ENCODE peak calls at places on chromosome 16, in eight cellular contexts. Q, V, H, O, L, K, M and S are unnamed samples.

GRCh38 chr16:87316923-87317765 is at the start of gene C16orf95:
- DNase-seq in V (peak), K (peak), O (peak), M (peak), H (peak), Q (peak), L (peak), S (peak)

GRCh38 chr16:8901318-8901861 is 19.2 kb downstream of the LITAFD start:
- DNase-seq in V (no peak), L (no peak), O (no peak), M (no peak), K (no peak), Q (no peak), H (no peak), S (no peak)

GRCh38 chr16:5302372-5303114 is 204.9 kb upstream of the EEF2KMT start:
- DNase-seq in V (no peak), Q (no peak), M (no peak), L (no peak), O (no peak), H (no peak), K (no peak), S (no peak)

GRCh38 chr16:66714062-66714461 is 17.5 kb upstream of the CMTM4 start:
- DNase-seq in L (no peak), Q (no peak), M (no peak), O (no peak), H (no peak), K (no peak), V (no peak), S (no peak)

GRCh38 chr16:72769876-72770275 is 278.1 kb downstream of the ZFHX3 start:
- DNase-seq in M (no peak), O (no peak), L (no peak), V (no peak), Q (no peak), H (no peak), K (no peak), S (no peak)

GRCh38 chr16:84986102-84986501 is 25.2 kb downstream of the ZDHHC7 start:
- DNase-seq in L (no peak), V (no peak), Q (no peak), K (no peak), M (no peak), O (no peak), H (no peak), S (no peak)

GRCh38 chr16:58461056-58461455 is 38.9 kb upstream of the NDRG4 start:
- DNase-seq in V (no peak), H (no peak), K (no peak), M (no peak), Q (no peak), L (no peak), O (no peak), S (no peak)

GRCh38 chr16:88343276-88343791 is 39.4 kb upstream of the ZNF469 start:
- DNase-seq in Q (no peak), H (no peak), K (no peak), V (no peak), O (no peak), M (no peak), L (no peak), S (no peak)

GRCh38 chr16:56450275-56450889 is 750 bp downstream of the NUDT21 start:
- DNase-seq in L (no peak), H (peak), Q (peak), K (no peak), M (no peak), O (peak), V (peak), S (no peak)

GRCh38 chr16:30005341-30006094 is 5.3 kb downstream of the DOC2A start:
- DNase-seq in Q (peak), O (peak), L (peak), H (peak), V (peak), M (no peak), K (peak), S (no peak)

GRCh38 chr16:76970087-76970744 is 220.8 kb upstream of the MON1B start:
- DNase-seq in V (no peak), M (no peak), L (no peak), O (peak), Q (peak), K (peak), H (no peak), S (no peak)

GRCh38 chr16:31351937-31352315 is 3.0 kb upstream of the ITGAX start:
- DNase-seq in V (no peak), K (no peak), O (no peak), H (no peak), M (peak), L (no peak), Q (no peak), S (no peak)

GRCh38 chr16:73572135-73572534 is 524.2 kb upstream of the ZFHX3 start:
- DNase-seq in K (no peak), V (no peak), H (peak), M (peak), O (no peak), Q (peak), L (peak), S (no peak)

GRCh38 chr16:2835638-2836493 is 5.8 kb downstream of the ZG16B start:
- DNase-seq in Q (peak), M (peak), O (peak), L (no peak), K (peak), H (peak), V (peak), S (peak)

GRCh38 chr16:79449067-79449466 is 151.5 kb downstream of the MAF start:
- DNase-seq in V (no peak), Q (no peak), M (no peak), O (no peak), K (no peak), L (no peak), H (no peak), S (no peak)

GRCh38 chr16:25106567-25107465 is 4.7 kb upstream of the LCMT1 start:
- DNase-seq in V (peak), H (peak), Q (peak), O (peak), K (peak), L (peak), M (peak), S (no peak)

GRCh38 chr16:73956592-73957495 is 339.8 kb upstream of the PSMD7 start:
- DNase-seq in H (peak), M (peak), V (peak), Q (peak), L (peak), O (peak), K (peak), S (peak)

GRCh38 chr16:79767597-79768280 is 167.2 kb upstream of the MAF start:
- DNase-seq in K (no peak), M (no peak), H (peak), Q (peak), L (no peak), O (peak), V (no peak), S (no peak)

GRCh38 chr16:47136101-47136820 is 7.5 kb downstream of the NETO2 start:
- DNase-seq in H (no peak), M (no peak), K (no peak), O (peak), V (peak), Q (peak), L (no peak), S (no peak)

GRCh38 chr16:49012961-49013726 is 268.5 kb downstream of the CBLN1 start:
- DNase-seq in V (no peak), H (no peak), M (peak), K (no peak), Q (no peak), L (no peak), O (no peak), S (no peak)

GRCh38 chr16:55497558-55497957 is 11.3 kb upstream of the LPCAT2 start:
- DNase-seq in H (no peak), Q (no peak), M (no peak), O (no peak), L (no peak), K (no peak), V (no peak), S (no peak)

GRCh38 chr16:28210979-28211505 is 723 bp downstream of the XPO6 start:
- DNase-seq in H (peak), V (peak), M (peak), L (peak), O (peak), Q (peak), K (peak), S (no peak)

GRCh38 chr16:13923703-13924298 is 3.8 kb downstream of the ERCC4 start:
- DNase-seq in H (peak), Q (peak), K (peak), V (peak), M (no peak), O (peak), L (no peak), S (no peak)

GRCh38 chr16:10871157-10871991 is 5.6 kb upstream of the CIITA start:
- DNase-seq in H (peak), V (peak), Q (peak), L (no peak), M (peak), O (peak), K (no peak), S (peak)

GRCh38 chr16:86048882-86049585 is 150.1 kb downstream of the IRF8 start:
- DNase-seq in O (no peak), H (no peak), Q (no peak), M (no peak), K (no peak), V (no peak), L (no peak), S (no peak)

GRCh38 chr16:71421911-71422310 is 19.9 kb downstream of the TLE7 start:
- DNase-seq in K (peak), Q (no peak), M (no peak), V (no peak), H (no peak), O (no peak), L (peak), S (no peak)

GRCh38 chr16:617855-618254 is 12.9 kb upstream of the WFIKKN1 start:
- DNase-seq in M (no peak), Q (no peak), V (no peak), K (no peak), O (no peak), H (no peak), L (no peak), S (no peak)

GRCh38 chr16:4679156-4679853 is 14.1 kb upstream of the NUDT16L1 start:
- DNase-seq in Q (no peak), V (no peak), H (no peak), M (peak), L (no peak), K (no peak), O (no peak), S (no peak)

GRCh38 chr16:30054959-30055553 is 10.5 kb upstream of the ALDOA start:
- DNase-seq in M (no peak), Q (peak), V (no peak), O (no peak), L (peak), H (no peak), K (peak), S (no peak)

GRCh38 chr16:49592507-49593422 is 219.2 kb downstream of the C16orf78 start:
- DNase-seq in H (peak), M (no peak), V (peak), O (peak), K (peak), Q (peak), L (peak), S (no peak)

GRCh38 chr16:50550035-50550434 is 1.8 kb downstream of the NKD1 start:
- DNase-seq in M (no peak), K (no peak), L (no peak), V (no peak), O (no peak), H (no peak), Q (no peak), S (no peak)

GRCh38 chr16:66026211-66026610 is 340.3 kb upstream of the CDH5 start:
- DNase-seq in Q (no peak), H (peak), L (peak), M (no peak), O (peak), V (no peak), K (no peak), S (no peak)

GRCh38 chr16:74607967-74608356 is 1.0 kb upstream of the GLG1 start:
- DNase-seq in Q (peak), K (no peak), V (peak), L (peak), O (no peak), M (no peak), H (peak), S (no peak)

GRCh38 chr16:80594756-80595155 is 54.0 kb downstream of the DYNLRB2 start:
- DNase-seq in O (no peak), V (peak), H (peak), M (no peak), L (no peak), Q (peak), K (no peak), S (no peak)

GRCh38 chr16:47017636-47018035 is 44.2 kb upstream of the DNAJA2 start:
- DNase-seq in M (no peak), K (no peak), Q (no peak), L (no peak), H (no peak), V (no peak), O (no peak), S (no peak)

GRCh38 chr16:49932943-49933342 is 77.0 kb upstream of the ZNF423 start:
- DNase-seq in V (peak), L (no peak), K (no peak), O (peak), M (no peak), H (peak), Q (peak), S (no peak)

GRCh38 chr16:26709175-26709574 is 357.6 kb upstream of the C16orf82 start:
- DNase-seq in O (no peak), V (no peak), L (no peak), M (no peak), H (no peak), K (no peak), Q (no peak), S (no peak)

GRCh38 chr16:26705346-26705745 is 361.4 kb upstream of the C16orf82 start:
- DNase-seq in O (no peak), K (no peak), Q (no peak), V (no peak), M (no peak), H (no peak), L (no peak), S (no peak)

GRCh38 chr16:26715969-26716368 is 350.8 kb upstream of the C16orf82 start:
- DNase-seq in L (no peak), H (no peak), V (no peak), O (no peak), K (no peak), Q (no peak), M (no peak), S (no peak)

GRCh38 chr16:26709754-26710153 is 357.0 kb upstream of the C16orf82 start:
- DNase-seq in L (no peak), K (no peak), Q (no peak), H (no peak), O (no peak), V (no peak), M (no peak), S (no peak)

GRCh38 chr16:26710475-26710874 is 356.3 kb upstream of the C16orf82 start:
- DNase-seq in K (no peak), L (no peak), M (no peak), Q (no peak), O (no peak), V (no peak), H (no peak), S (no peak)
- TF ChIP-seq CTCF in K (no peak), L (no peak), M (no peak), Q (no peak), O (no peak), V (no peak), H (no peak), S (no peak)

DNA sequence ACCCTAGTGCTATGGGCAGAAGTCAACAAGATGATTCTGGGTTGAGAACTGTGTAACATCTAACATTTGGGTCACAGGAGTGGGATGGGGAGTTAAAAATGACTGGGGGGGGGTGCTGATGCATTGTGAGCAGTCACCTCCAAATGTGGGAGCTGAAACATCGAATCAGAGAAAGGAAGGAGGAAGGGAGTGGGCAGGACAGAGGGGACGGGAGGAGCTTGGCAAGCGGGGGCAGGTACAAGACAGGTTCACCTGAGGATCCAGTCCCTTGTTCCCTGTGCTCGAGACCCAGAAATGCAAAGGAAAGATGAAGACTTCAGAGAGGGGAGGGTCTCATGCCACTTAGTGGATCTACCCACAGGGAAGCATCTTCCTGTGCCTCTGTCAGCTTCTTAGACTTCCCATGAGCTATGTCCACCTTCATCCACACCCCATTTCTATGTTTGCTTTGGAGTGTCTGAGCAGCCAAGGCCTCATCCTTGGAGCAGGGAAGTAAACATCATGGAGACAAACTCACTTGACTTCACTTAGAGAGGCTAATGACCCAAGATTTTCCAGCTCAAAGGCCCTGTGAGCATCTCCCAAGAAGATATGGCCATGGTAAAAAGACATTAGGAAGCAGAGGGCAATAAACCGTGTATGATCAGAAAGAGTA is 20.5 kb downstream of the SMPD3 start:
- DNase-seq in O (no peak), H (no peak), L (no peak), Q (no peak), K (no peak), M (no peak), V (no peak), S (no peak)
- TF ChIP-seq CTCF in O (no peak), H (no peak), L (no peak), Q (no peak), K (no peak), M (no peak), V (no peak), S (no peak)

DNA sequence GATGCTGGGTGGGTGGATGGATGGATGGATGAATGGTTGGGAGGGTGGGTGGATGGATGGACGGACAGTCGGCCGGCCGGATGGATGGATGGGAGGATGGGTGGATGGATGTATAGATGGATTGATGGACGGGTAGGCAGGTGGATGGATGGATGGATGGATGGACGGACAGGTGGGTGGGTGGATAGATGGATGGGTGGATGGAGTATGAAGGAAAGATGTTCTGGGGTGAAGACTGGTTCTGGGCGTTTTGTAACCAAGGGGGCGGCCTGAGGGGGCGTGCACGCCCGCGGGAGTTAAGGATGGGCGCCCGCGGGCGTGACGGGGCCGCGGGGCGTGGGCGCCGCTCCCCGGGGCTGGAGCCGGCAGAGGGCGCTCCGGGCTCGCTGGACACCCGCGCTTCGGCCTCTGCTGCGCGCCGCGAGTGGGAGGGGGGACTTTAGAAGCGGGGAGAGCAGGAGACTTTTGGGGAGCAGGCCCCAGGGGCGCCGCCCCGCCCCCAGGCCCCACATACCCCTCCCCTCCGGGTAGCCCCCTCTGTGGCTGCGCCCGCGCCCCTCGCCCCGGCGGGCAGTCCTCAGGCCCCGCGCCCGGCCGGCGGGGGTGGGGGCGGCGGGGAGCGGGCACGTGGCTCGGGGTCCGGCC is at the start of gene NECAB2:
- DNase-seq in Q (peak), V (peak), K (peak), M (no peak), H (peak), L (peak), O (peak), S (no peak)
- TF ChIP-seq CTCF in Q (peak), V (peak), K (peak), M (peak), H (peak), L (peak), O (peak), S (peak)

DNA sequence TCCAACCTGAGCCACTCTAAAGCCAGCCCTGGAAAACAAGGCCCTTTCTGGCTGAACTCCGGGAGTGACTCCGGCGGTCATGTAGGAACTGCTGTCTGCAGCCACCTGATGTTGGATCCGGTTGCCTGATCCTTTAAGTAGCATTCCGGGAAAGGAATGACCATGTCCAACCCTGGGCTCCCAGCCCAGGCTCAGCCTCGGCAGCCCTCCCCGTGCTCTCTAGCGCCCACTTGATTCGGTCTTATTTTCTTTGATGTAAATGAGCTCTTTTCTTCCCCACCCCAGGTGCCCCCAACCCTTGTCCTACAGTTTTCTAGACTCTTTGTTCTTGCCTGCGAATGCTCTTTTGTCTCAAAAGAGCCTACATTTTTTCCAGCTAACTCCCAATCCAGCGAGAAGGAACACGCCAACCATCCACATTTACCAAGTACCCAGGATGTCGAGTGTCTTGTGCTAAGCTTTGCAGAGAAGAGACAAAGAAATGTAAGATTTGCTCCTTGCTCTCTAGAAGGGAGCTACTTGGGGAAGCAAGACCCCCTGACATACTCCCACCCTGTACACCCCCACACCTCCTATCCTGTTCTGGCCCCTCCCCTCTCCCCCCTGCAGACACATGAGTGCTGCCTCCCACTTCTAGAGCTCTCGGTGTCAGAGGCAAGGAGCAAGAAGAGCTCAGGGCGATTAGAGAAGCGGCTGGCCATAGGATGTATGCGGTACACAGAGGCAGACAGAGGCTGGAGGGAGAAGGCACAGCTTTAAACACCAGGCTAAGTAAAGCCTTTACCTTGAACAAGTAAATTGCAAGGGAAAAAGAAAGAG is 53.8 kb downstream of the COG7 start:
- DNase-seq in K (no peak), O (peak), M (peak), H (no peak), Q (no peak), L (peak), V (no peak), S (no peak)
- TF ChIP-seq CTCF in K (no peak), O (no peak), M (no peak), H (no peak), Q (no peak), L (no peak), V (no peak), S (no peak)

GRCh38 chr16:15038689-15039088 is 17.2 kb downstream of the NTAN1 start:
- DNase-seq in V (no peak), M (no peak), H (no peak), O (no peak), K (no peak), Q (no peak), L (no peak), S (no peak)
- TF ChIP-seq CTCF in V (no peak), M (no peak), H (no peak), O (no peak), K (no peak), Q (no peak), L (no peak), S (no peak)

DNA sequence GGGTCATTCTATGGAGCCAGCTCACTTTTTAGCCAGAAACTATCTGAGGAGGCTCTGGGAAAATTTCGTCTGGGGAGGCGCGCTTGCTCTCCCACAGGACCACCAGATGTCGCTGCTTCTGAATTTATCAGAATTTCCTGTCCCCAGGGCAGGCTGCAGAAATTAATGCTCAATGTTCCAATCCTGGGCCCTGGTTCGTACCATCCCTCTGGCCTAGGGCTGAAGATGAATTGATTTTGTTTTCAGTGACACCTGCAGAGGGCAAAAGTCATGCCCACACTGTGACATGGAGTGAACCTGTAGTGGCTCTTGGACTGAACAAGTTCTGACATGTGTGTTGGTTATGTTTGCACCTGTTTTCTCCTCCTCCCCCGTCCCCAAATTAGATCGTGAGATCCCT is 482.6 kb downstream of the NPIPA7 start:
- DNase-seq in M (peak), K (peak), Q (peak), V (peak), H (peak), L (peak), O (peak), S (peak)
- TF ChIP-seq CTCF in M (peak), K (peak), Q (peak), V (peak), H (peak), L (peak), O (peak), S (peak)